ENCODE peak calls at places on chromosomes 16 and 17, in six cellular contexts. One of them, this sample, is unnamed.

GRCh38 chr17:29584452-29585079 is 4.9 kb downstream of the GIT1 start:
- DNase-seq in Right ventricle myocardium superior: no peak
- DNase-seq in stimulated activated CD8-positive, alpha-beta memory T cell treated with anti-CD3 and anti-CD28 coated beads, Interleukin-4, amount 100 ng/mL, for 1 hour: no peak
- DNase-seq in left cardiac atrium: no peak
- DNase-seq in WTC11: no peak
- DNase-seq in KG1: no peak
- DNase-seq in this sample: no peak

GRCh38 chr16:15856901-15857778 is at the start of gene MYH11:
- DNase-seq in Right ventricle myocardium superior: no peak
- DNase-seq in stimulated activated CD8-positive, alpha-beta memory T cell treated with anti-CD3 and anti-CD28 coated beads, Interleukin-4, amount 100 ng/mL, for 1 hour: no peak
- DNase-seq in left cardiac atrium: peak
- DNase-seq in WTC11: peak
- DNase-seq in KG1: no peak
- DNase-seq in this sample: peak

GRCh38 chr17:55238931-55239297 is 25.8 kb upstream of the HLF start:
- DNase-seq in Right ventricle myocardium superior: no peak
- DNase-seq in stimulated activated CD8-positive, alpha-beta memory T cell treated with anti-CD3 and anti-CD28 coated beads, Interleukin-4, amount 100 ng/mL, for 1 hour: no peak
- DNase-seq in left cardiac atrium: no peak
- DNase-seq in WTC11: peak
- DNase-seq in KG1: no peak
- DNase-seq in this sample: no peak

GRCh38 chr16:67249762-67250327 is 1.1 kb downstream of the SLC9A5 start:
- DNase-seq in Right ventricle myocardium superior: no peak
- DNase-seq in stimulated activated CD8-positive, alpha-beta memory T cell treated with anti-CD3 and anti-CD28 coated beads, Interleukin-4, amount 100 ng/mL, for 1 hour: no peak
- DNase-seq in left cardiac atrium: peak
- DNase-seq in WTC11: no peak
- DNase-seq in KG1: no peak
- DNase-seq in this sample: no peak

GRCh38 chr17:34252890-34253525 is 2.1 kb upstream of the CCL2 start:
- DNase-seq in Right ventricle myocardium superior: no peak
- DNase-seq in stimulated activated CD8-positive, alpha-beta memory T cell treated with anti-CD3 and anti-CD28 coated beads, Interleukin-4, amount 100 ng/mL, for 1 hour: no peak
- DNase-seq in left cardiac atrium: no peak
- DNase-seq in WTC11: no peak
- DNase-seq in KG1: no peak
- DNase-seq in this sample: no peak

GRCh38 chr17:82881292-82881823 is 41.5 kb upstream of the ZNF750 start:
- DNase-seq in Right ventricle myocardium superior: peak
- DNase-seq in stimulated activated CD8-positive, alpha-beta memory T cell treated with anti-CD3 and anti-CD28 coated beads, Interleukin-4, amount 100 ng/mL, for 1 hour: no peak
- DNase-seq in left cardiac atrium: peak
- DNase-seq in WTC11: no peak
- DNase-seq in KG1: no peak
- DNase-seq in this sample: no peak

GRCh38 chr16:82874251-82874650 is 247.5 kb downstream of the CDH13 start:
- DNase-seq in Right ventricle myocardium superior: no peak
- DNase-seq in stimulated activated CD8-positive, alpha-beta memory T cell treated with anti-CD3 and anti-CD28 coated beads, Interleukin-4, amount 100 ng/mL, for 1 hour: no peak
- DNase-seq in left cardiac atrium: no peak
- DNase-seq in WTC11: no peak
- DNase-seq in KG1: no peak
- DNase-seq in this sample: no peak

GRCh38 chr17:3828151-3828851 is 17.7 kb downstream of the NCBP3 start:
- DNase-seq in Right ventricle myocardium superior: no peak
- DNase-seq in stimulated activated CD8-positive, alpha-beta memory T cell treated with anti-CD3 and anti-CD28 coated beads, Interleukin-4, amount 100 ng/mL, for 1 hour: no peak
- DNase-seq in left cardiac atrium: no peak
- DNase-seq in WTC11: no peak
- DNase-seq in KG1: no peak
- DNase-seq in this sample: no peak

GRCh38 chr17:47741793-47742145 is 8.7 kb downstream of the TBX21 start:
- DNase-seq in Right ventricle myocardium superior: no peak
- DNase-seq in stimulated activated CD8-positive, alpha-beta memory T cell treated with anti-CD3 and anti-CD28 coated beads, Interleukin-4, amount 100 ng/mL, for 1 hour: no peak
- DNase-seq in left cardiac atrium: no peak
- DNase-seq in WTC11: no peak
- DNase-seq in KG1: no peak
- DNase-seq in this sample: no peak

GRCh38 chr17:55426851-55427586 is 5.4 kb upstream of the MMD start:
- DNase-seq in Right ventricle myocardium superior: no peak
- DNase-seq in stimulated activated CD8-positive, alpha-beta memory T cell treated with anti-CD3 and anti-CD28 coated beads, Interleukin-4, amount 100 ng/mL, for 1 hour: no peak
- DNase-seq in left cardiac atrium: no peak
- DNase-seq in WTC11: no peak
- DNase-seq in KG1: no peak
- DNase-seq in this sample: no peak

GRCh38 chr17:29451338-29451737 is 61.2 kb downstream of the TAOK1 start:
- DNase-seq in Right ventricle myocardium superior: no peak
- DNase-seq in stimulated activated CD8-positive, alpha-beta memory T cell treated with anti-CD3 and anti-CD28 coated beads, Interleukin-4, amount 100 ng/mL, for 1 hour: no peak
- DNase-seq in left cardiac atrium: no peak
- DNase-seq in WTC11: no peak
- DNase-seq in KG1: no peak
- DNase-seq in this sample: no peak

GRCh38 chr17:49646391-49647255 is 31.3 kb downstream of the SPOP start:
- DNase-seq in Right ventricle myocardium superior: no peak
- DNase-seq in stimulated activated CD8-positive, alpha-beta memory T cell treated with anti-CD3 and anti-CD28 coated beads, Interleukin-4, amount 100 ng/mL, for 1 hour: no peak
- DNase-seq in left cardiac atrium: no peak
- DNase-seq in WTC11: no peak
- DNase-seq in KG1: no peak
- DNase-seq in this sample: peak

GRCh38 chr16:11350531-11351335 is 5.5 kb downstream of the RMI2 start:
- DNase-seq in Right ventricle myocardium superior: no peak
- DNase-seq in stimulated activated CD8-positive, alpha-beta memory T cell treated with anti-CD3 and anti-CD28 coated beads, Interleukin-4, amount 100 ng/mL, for 1 hour: no peak
- DNase-seq in left cardiac atrium: no peak
- DNase-seq in WTC11: no peak
- DNase-seq in KG1: no peak
- DNase-seq in this sample: no peak

GRCh38 chr16:82178352-82178751 is 8.3 kb upstream of the MPHOSPH6 start:
- DNase-seq in Right ventricle myocardium superior: no peak
- DNase-seq in stimulated activated CD8-positive, alpha-beta memory T cell treated with anti-CD3 and anti-CD28 coated beads, Interleukin-4, amount 100 ng/mL, for 1 hour: no peak
- DNase-seq in left cardiac atrium: no peak
- DNase-seq in WTC11: no peak
- DNase-seq in KG1: no peak
- DNase-seq in this sample: peak

GRCh38 chr17:82914375-82914774 is 74.6 kb upstream of the ZNF750 start:
- DNase-seq in Right ventricle myocardium superior: peak
- DNase-seq in stimulated activated CD8-positive, alpha-beta memory T cell treated with anti-CD3 and anti-CD28 coated beads, Interleukin-4, amount 100 ng/mL, for 1 hour: no peak
- DNase-seq in left cardiac atrium: peak
- DNase-seq in WTC11: no peak
- DNase-seq in KG1: no peak
- DNase-seq in this sample: no peak

GRCh38 chr16:50121721-50122445 is 31.2 kb upstream of the TENT4B start:
- DNase-seq in Right ventricle myocardium superior: no peak
- DNase-seq in stimulated activated CD8-positive, alpha-beta memory T cell treated with anti-CD3 and anti-CD28 coated beads, Interleukin-4, amount 100 ng/mL, for 1 hour: no peak
- DNase-seq in left cardiac atrium: no peak
- DNase-seq in WTC11: no peak
- DNase-seq in KG1: no peak
- DNase-seq in this sample: no peak

GRCh38 chr17:1787301-1787902 is 25.5 kb downstream of the SERPINF1 start:
- DNase-seq in Right ventricle myocardium superior: peak
- DNase-seq in stimulated activated CD8-positive, alpha-beta memory T cell treated with anti-CD3 and anti-CD28 coated beads, Interleukin-4, amount 100 ng/mL, for 1 hour: no peak
- DNase-seq in left cardiac atrium: peak
- DNase-seq in WTC11: no peak
- DNase-seq in KG1: no peak
- DNase-seq in this sample: peak

GRCh38 chr17:34892864-34893263 is 68.4 kb downstream of the CCT6B start:
- DNase-seq in Right ventricle myocardium superior: no peak
- DNase-seq in stimulated activated CD8-positive, alpha-beta memory T cell treated with anti-CD3 and anti-CD28 coated beads, Interleukin-4, amount 100 ng/mL, for 1 hour: no peak
- DNase-seq in left cardiac atrium: no peak
- DNase-seq in WTC11: peak
- DNase-seq in KG1: no peak
- DNase-seq in this sample: peak

GRCh38 chr16:82769845-82770244 is 143.1 kb downstream of the CDH13 start:
- DNase-seq in Right ventricle myocardium superior: no peak
- DNase-seq in stimulated activated CD8-positive, alpha-beta memory T cell treated with anti-CD3 and anti-CD28 coated beads, Interleukin-4, amount 100 ng/mL, for 1 hour: no peak
- DNase-seq in left cardiac atrium: no peak
- DNase-seq in WTC11: no peak
- DNase-seq in KG1: no peak
- DNase-seq in this sample: no peak

This sample was measured in lung microvascular endothelial cell.